ENCODE peak calls at places on chromosomes 16 and 17, in eight cellular contexts. One of them, this sample, is unnamed.
A peak's percentile ranks its signal among the peaks of the same experiment; 100 is the strongest.

GRCh38 chr16:23754594-23755483 is at the start of gene CHP2:
- DNase-seq in NCI-H1092 treated with DMSO at 0.1 percent for 48 hours: no peak
- DNase-seq in heart right ventricle: peak; percentile 11
- DNase-seq in bronchial epithelial cell: no peak
- DNase-seq in LoVo: no peak
- DNase-seq in activated CD8-positive, alpha-beta memory T cell treated with anti-CD3 and anti-CD28 coated beads for 24 hours: no peak
- DNase-seq in HT1080: no peak
- DNase-seq in fibroblast of lung: no peak
- DNase-seq in this sample: no peak

GRCh38 chr16:31508706-31509523 is 724 bp upstream of the RUSF1 start:
- DNase-seq in NCI-H1092 treated with DMSO at 0.1 percent for 48 hours: peak; percentile 35
- DNase-seq in heart right ventricle: no peak
- DNase-seq in bronchial epithelial cell: peak; percentile 20
- DNase-seq in LoVo: peak; percentile 30
- DNase-seq in activated CD8-positive, alpha-beta memory T cell treated with anti-CD3 and anti-CD28 coated beads for 24 hours: no peak
- DNase-seq in HT1080: peak; percentile 27
- DNase-seq in fibroblast of lung: peak; percentile 57
- DNase-seq in this sample: no peak

GRCh38 chr17:44758414-44759095 is at the start of gene ADAM11:
- DNase-seq in NCI-H1092 treated with DMSO at 0.1 percent for 48 hours: no peak
- DNase-seq in heart right ventricle: no peak
- DNase-seq in bronchial epithelial cell: no peak
- DNase-seq in LoVo: no peak
- DNase-seq in activated CD8-positive, alpha-beta memory T cell treated with anti-CD3 and anti-CD28 coated beads for 24 hours: no peak
- DNase-seq in HT1080: no peak
- DNase-seq in fibroblast of lung: no peak
- DNase-seq in this sample: peak; percentile 16

GRCh38 chr17:66625321-66625767 is 209.6 kb upstream of the CACNG5 start:
- DNase-seq in NCI-H1092 treated with DMSO at 0.1 percent for 48 hours: peak; percentile 23
- DNase-seq in heart right ventricle: no peak
- DNase-seq in bronchial epithelial cell: peak; percentile 52
- DNase-seq in LoVo: peak; percentile 49
- DNase-seq in activated CD8-positive, alpha-beta memory T cell treated with anti-CD3 and anti-CD28 coated beads for 24 hours: no peak
- DNase-seq in HT1080: peak; percentile 37
- DNase-seq in fibroblast of lung: peak; percentile 61
- DNase-seq in this sample: peak; percentile 18

GRCh38 chr17:40901981-40902862 is 17.2 kb upstream of the KRT20 start:
- DNase-seq in NCI-H1092 treated with DMSO at 0.1 percent for 48 hours: peak; percentile 18
- DNase-seq in heart right ventricle: no peak
- DNase-seq in bronchial epithelial cell: peak; percentile 90
- DNase-seq in LoVo: peak; percentile 91
- DNase-seq in activated CD8-positive, alpha-beta memory T cell treated with anti-CD3 and anti-CD28 coated beads for 24 hours: no peak
- DNase-seq in HT1080: peak; percentile 42
- DNase-seq in fibroblast of lung: peak; percentile 37
- DNase-seq in this sample: peak; percentile 91

GRCh38 chr16:48620445-48620844 is 10.5 kb upstream of the N4BP1 start:
- DNase-seq in NCI-H1092 treated with DMSO at 0.1 percent for 48 hours: no peak
- DNase-seq in heart right ventricle: no peak
- DNase-seq in bronchial epithelial cell: no peak
- DNase-seq in LoVo: no peak
- DNase-seq in activated CD8-positive, alpha-beta memory T cell treated with anti-CD3 and anti-CD28 coated beads for 24 hours: no peak
- DNase-seq in HT1080: no peak
- DNase-seq in fibroblast of lung: no peak
- DNase-seq in this sample: no peak

GRCh38 chr17:60161598-60162330 is 12.0 kb downstream of the CA4 start:
- DNase-seq in NCI-H1092 treated with DMSO at 0.1 percent for 48 hours: no peak
- DNase-seq in heart right ventricle: no peak
- DNase-seq in bronchial epithelial cell: no peak
- DNase-seq in LoVo: no peak
- DNase-seq in activated CD8-positive, alpha-beta memory T cell treated with anti-CD3 and anti-CD28 coated beads for 24 hours: no peak
- DNase-seq in HT1080: no peak
- DNase-seq in fibroblast of lung: no peak
- DNase-seq in this sample: no peak

GRCh38 chr17:36632916-36633846 is 31.8 kb downstream of the MRM1 start:
- DNase-seq in NCI-H1092 treated with DMSO at 0.1 percent for 48 hours: no peak
- DNase-seq in heart right ventricle: no peak
- DNase-seq in bronchial epithelial cell: no peak
- DNase-seq in LoVo: no peak
- DNase-seq in activated CD8-positive, alpha-beta memory T cell treated with anti-CD3 and anti-CD28 coated beads for 24 hours: no peak
- DNase-seq in HT1080: no peak
- DNase-seq in fibroblast of lung: no peak
- DNase-seq in this sample: no peak

GRCh38 chr17:75843577-75844529 is at the start of gene UNC13D:
- DNase-seq in NCI-H1092 treated with DMSO at 0.1 percent for 48 hours: no peak
- DNase-seq in heart right ventricle: no peak
- DNase-seq in bronchial epithelial cell: no peak
- DNase-seq in LoVo: peak; percentile 9
- DNase-seq in activated CD8-positive, alpha-beta memory T cell treated with anti-CD3 and anti-CD28 coated beads for 24 hours: peak; percentile 85
- DNase-seq in HT1080: no peak
- DNase-seq in fibroblast of lung: no peak
- DNase-seq in this sample: no peak

GRCh38 chr17:56826611-56827414 is 6.9 kb downstream of the C17orf67 start:
- DNase-seq in NCI-H1092 treated with DMSO at 0.1 percent for 48 hours: no peak
- DNase-seq in heart right ventricle: no peak
- DNase-seq in bronchial epithelial cell: no peak
- DNase-seq in LoVo: no peak
- DNase-seq in activated CD8-positive, alpha-beta memory T cell treated with anti-CD3 and anti-CD28 coated beads for 24 hours: no peak
- DNase-seq in HT1080: no peak
- DNase-seq in fibroblast of lung: no peak
- DNase-seq in this sample: no peak

GRCh38 chr17:69608808-69609494 is 194.5 kb downstream of the MAP2K6 start:
- DNase-seq in NCI-H1092 treated with DMSO at 0.1 percent for 48 hours: no peak
- DNase-seq in heart right ventricle: peak; percentile 36
- DNase-seq in bronchial epithelial cell: peak; percentile 91
- DNase-seq in LoVo: peak; percentile 30
- DNase-seq in activated CD8-positive, alpha-beta memory T cell treated with anti-CD3 and anti-CD28 coated beads for 24 hours: no peak
- DNase-seq in HT1080: peak; percentile 90
- DNase-seq in fibroblast of lung: peak; percentile 91
- DNase-seq in this sample: no peak

This sample was measured in NCI-H345.